ENCODE peak calls at places on chromosomes 3 and 15, in seven cellular contexts. P is keratinocyte, S is GM10248, Z is RWPE1, R is Calu3, U is mesothelial cell of epicardium, C is nephron progenitor cell. J is an unnamed sample.

GRCh38 chr3:150370982-150371381 is 37.1 kb upstream of the TSC22D2 start:
- DNase-seq in Z (no peak), R (no peak), P (no peak), U (no peak), C (no peak), S (no peak), J (no peak)

GRCh38 chr3:197462808-197463207 is 93.0 kb downstream of the BDH1 start:
- DNase-seq in C (no peak), S (no peak), Z (no peak), R (no peak), P (no peak), U (no peak), J (no peak)

GRCh38 chr15:66698318-66698961 is 3.6 kb upstream of the SMAD6 start:
- DNase-seq in U (no peak), R (peak), P (no peak), Z (peak), S (no peak), C (peak), J (no peak)

GRCh38 chr15:59170295-59170881 is 36.3 kb upstream of the LDHAL6B start:
- DNase-seq in S (no peak), P (peak), U (no peak), Z (peak), R (peak), C (no peak), J (no peak)

GRCh38 chr15:43795997-43796396 is 3.9 kb downstream of the SERF2 start:
- DNase-seq in P (no peak), R (no peak), S (no peak), C (no peak), Z (no peak), U (no peak), J (no peak)

GRCh38 chr3:34396288-34396687 is 597.9 kb downstream of the PDCD6IP start:
- DNase-seq in U (no peak), P (no peak), C (no peak), R (no peak), Z (no peak), S (no peak), J (no peak)

GRCh38 chr15:101172421-101173097 is 79.3 kb downstream of the CHSY1 start:
- DNase-seq in C (no peak), Z (no peak), S (no peak), U (no peak), R (no peak), P (no peak), J (no peak)

GRCh38 chr15:80502782-80503181 is 98.6 kb downstream of the ARNT2 start:
- DNase-seq in Z (no peak), S (no peak), C (no peak), U (no peak), R (no peak), P (no peak), J (no peak)

GRCh38 chr15:76336254-76337046 is at the start of gene ISL2:
- DNase-seq in C (peak), P (no peak), Z (peak), U (peak), S (peak), R (peak), J (no peak)

GRCh38 chr15:57559875-57560274 is 31.8 kb upstream of the MYZAP start:
- DNase-seq in R (peak), C (peak), P (no peak), Z (peak), U (no peak), S (peak), J (peak)

GRCh38 chr3:173823911-173824460 is 426.4 kb downstream of the NLGN1 start:
- DNase-seq in C (no peak), Z (no peak), R (no peak), P (no peak), U (no peak), S (no peak), J (no peak)

GRCh38 chr15:79282371-79283251 is at the start of gene ANKRD34C:
- DNase-seq in C (peak), P (no peak), Z (no peak), R (no peak), S (peak), U (no peak), J (no peak)

GRCh38 chr15:75695634-75696302 is 16.9 kb downstream of the CSPG4 start:
- DNase-seq in C (no peak), Z (no peak), R (no peak), U (no peak), S (peak), P (no peak), J (no peak)

GRCh38 chr3:64586977-64587376 is 100.8 kb downstream of the ADAMTS9 start:
- DNase-seq in R (no peak), S (no peak), U (no peak), P (no peak), C (no peak), Z (no peak), J (no peak)

GRCh38 chr15:51266548-51266947 is 71.8 kb downstream of the CYP19A1 start:
- DNase-seq in R (no peak), Z (no peak), S (no peak), P (no peak), C (no peak), U (no peak), J (no peak)

GRCh38 chr3:30161370-30161769 is 445.0 kb upstream of the TGFBR2 start:
- DNase-seq in Z (no peak), R (no peak), S (no peak), U (no peak), C (no peak), P (no peak), J (no peak)

GRCh38 chr15:78540135-78540954 is at the start of gene PSMA4:
- DNase-seq in S (peak), Z (peak), C (peak), P (peak), U (peak), R (peak), J (peak)

GRCh38 chr3:137304313-137305056 is 346.7 kb downstream of the IL20RB start:
- DNase-seq in S (no peak), U (no peak), Z (no peak), R (no peak), P (no peak), C (peak), J (no peak)
- TF ChIP-seq CTCF in S (no peak), U (no peak), Z (no peak), R (no peak), P (peak), C (no peak), J (no peak)

DNA sequence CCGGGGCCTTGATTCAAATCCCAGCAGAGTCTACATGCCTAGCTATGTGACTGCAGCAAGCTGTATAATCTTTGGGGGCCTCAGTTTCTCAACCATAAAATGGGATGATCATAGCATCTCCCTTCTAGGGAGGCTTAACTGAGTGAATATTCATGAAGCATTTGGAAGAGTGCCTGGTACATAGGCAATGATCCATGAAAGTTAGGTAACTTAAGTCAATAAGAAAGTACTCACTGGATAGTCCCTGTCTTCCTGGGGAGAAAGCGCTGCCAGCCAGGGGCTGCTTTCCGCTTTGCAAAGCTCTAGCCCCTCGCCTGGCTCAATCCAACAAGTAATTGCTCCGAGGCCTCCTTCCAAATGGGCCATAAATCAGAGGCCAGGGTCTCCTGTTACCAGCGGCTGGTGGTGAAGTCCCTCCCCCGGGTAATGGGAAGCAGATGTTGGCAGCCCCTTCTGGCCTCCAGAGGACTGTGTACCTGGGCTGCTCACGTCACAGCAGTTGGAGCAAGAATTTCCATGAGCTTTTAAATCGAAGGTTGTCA is 521.9 kb upstream of the PROK2 start:
- DNase-seq in R (no peak), U (peak), S (no peak), C (peak), Z (no peak), P (no peak), J (no peak)
- TF ChIP-seq CTCF in R (no peak), U (no peak), S (no peak), C (no peak), Z (no peak), P (no peak), J (no peak)

DNA sequence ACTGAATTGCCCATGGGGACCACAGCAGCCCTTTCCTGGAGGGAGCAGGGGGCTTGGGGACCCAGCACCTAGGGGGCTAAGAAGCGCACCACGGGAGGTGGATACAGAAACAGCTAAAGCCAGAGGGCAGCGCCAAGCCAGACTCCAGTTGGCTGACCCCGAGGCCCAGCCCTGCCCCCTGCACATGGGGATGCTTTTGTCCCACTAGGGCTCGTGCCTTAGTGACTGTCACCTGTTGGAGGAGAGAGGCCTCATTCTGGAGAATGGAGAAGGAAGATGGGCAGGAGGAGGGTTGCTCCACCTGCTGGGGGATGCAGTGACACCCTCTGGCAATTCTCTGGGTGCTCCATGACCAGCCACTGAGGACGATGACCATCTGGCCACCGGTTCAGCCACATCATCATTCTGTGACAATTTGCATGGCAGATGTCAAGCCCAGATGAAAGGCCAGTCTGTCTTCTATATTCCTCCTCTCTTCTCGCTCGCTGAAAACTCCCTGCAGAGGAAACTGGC is 167.8 kb upstream of the TLE3 start:
- DNase-seq in P (no peak), U (no peak), Z (no peak), S (no peak), R (no peak), C (no peak), J (no peak)
- TF ChIP-seq CTCF in P (peak), U (no peak), Z (no peak), S (peak), R (no peak), C (no peak), J (no peak)

GRCh38 chr15:84982301-84982920 is 755 bp downstream of the PDE8A start:
- DNase-seq in U (no peak), C (peak), P (no peak), S (no peak), R (peak), Z (no peak), J (no peak)
- TF ChIP-seq CTCF in U (no peak), C (no peak), P (no peak), S (no peak), R (no peak), Z (no peak), J (no peak)

DNA sequence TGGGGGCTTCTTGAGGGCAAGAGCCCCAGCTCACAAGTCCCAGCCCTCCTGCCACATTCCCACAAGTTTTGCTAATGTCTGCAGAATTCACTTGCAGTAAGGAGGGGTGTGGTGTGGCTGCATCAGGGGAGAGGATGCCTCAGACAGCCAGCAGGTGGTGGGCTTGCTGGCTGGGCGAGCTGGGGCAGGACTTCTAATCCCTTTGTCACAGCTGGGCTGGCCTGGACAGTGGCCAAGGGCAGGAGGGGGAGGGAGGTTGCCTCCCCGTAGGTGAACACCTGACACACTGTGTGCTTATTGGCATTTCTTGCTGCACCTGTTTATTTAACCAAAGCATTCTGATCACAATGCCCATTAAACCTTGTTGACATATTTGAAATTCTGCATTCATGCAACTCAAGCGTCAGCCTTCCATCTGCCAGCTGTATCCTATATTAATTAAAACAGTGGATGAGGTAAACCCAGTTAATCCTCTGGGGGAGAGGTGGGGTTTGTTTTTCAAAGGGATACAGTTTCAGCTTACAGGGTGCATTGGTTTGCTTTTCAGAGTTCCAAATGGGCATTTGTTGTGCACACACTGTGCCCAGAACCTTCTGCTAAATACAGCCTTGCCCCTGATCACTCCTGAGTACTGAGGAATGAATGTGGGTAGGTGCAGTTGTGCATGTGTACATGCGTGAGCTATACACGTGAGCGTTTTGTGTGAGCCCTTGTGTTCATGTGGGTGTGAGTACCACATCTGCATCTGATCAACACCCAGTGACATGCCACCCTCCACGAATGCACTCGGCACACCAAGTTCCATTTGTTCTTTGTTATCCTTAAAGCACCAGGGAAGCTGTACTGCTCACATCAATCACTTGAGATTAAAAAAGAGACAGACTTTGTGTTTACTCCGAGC is 268.7 kb downstream of the XXYLT1 start:
- DNase-seq in Z (peak), P (peak), C (peak), S (peak), R (peak), U (no peak), J (no peak)
- TF ChIP-seq CTCF in Z (no peak), P (peak), C (peak), S (peak), R (peak), U (no peak), J (no peak)

GRCh38 chr3:134312072-134312872 is 61.6 kb upstream of the RYK start:
- DNase-seq in Z (peak), U (no peak), P (no peak), C (peak), R (no peak), S (peak), J (no peak)
- TF ChIP-seq CTCF in Z (no peak), U (peak), P (peak), C (no peak), R (peak), S (peak), J (no peak)

GRCh38 chr3:185084402-185084801 is 68.5 kb downstream of the C3orf70 start:
- DNase-seq in C (no peak), S (no peak), Z (no peak), U (no peak), P (no peak), R (no peak), J (no peak)

GRCh38 chr3:185082829-185083228 is 70.0 kb downstream of the C3orf70 start:
- DNase-seq in R (no peak), S (no peak), U (no peak), Z (no peak), C (no peak), P (no peak), J (no peak)

GRCh38 chr3:185087419-185087818 is 65.4 kb downstream of the C3orf70 start:
- DNase-seq in C (no peak), U (no peak), S (no peak), P (no peak), Z (no peak), R (no peak), J (no peak)

GRCh38 chr3:185082149-185082548 is 70.7 kb downstream of the C3orf70 start:
- DNase-seq in S (no peak), C (no peak), R (no peak), P (no peak), U (no peak), Z (no peak), J (no peak)

GRCh38 chr3:185084883-185085282 is 68.0 kb downstream of the C3orf70 start:
- DNase-seq in P (no peak), Z (no peak), R (no peak), S (no peak), U (no peak), C (no peak), J (no peak)
- TF ChIP-seq CTCF in P (peak), Z (no peak), R (no peak), S (no peak), U (no peak), C (no peak), J (no peak)

J was measured in omental fat pad.